ENCODE peak calls at places on chromosomes 2 and 18, in seven cellular contexts. One of them, this sample, is unnamed.

GRCh38 chr2:37652199-37652640 is 19.2 kb downstream of the CDC42EP3 start:
- DNase-seq in hepatocyte: no peak
- DNase-seq in psoas muscle: no peak
- DNase-seq in Caco-2: no peak
- DNase-seq in IMR-90: peak; percentile 97
- DNase-seq in left ventricle myocardium inferior: no peak
- DNase-seq in OCI-LY7: peak; percentile 61
- DNase-seq in this sample: no peak

GRCh38 chr2:120568089-120568974 is 167.3 kb upstream of the GLI2 start:
- DNase-seq in hepatocyte: no peak
- DNase-seq in psoas muscle: no peak
- DNase-seq in Caco-2: no peak
- DNase-seq in IMR-90: no peak
- DNase-seq in left ventricle myocardium inferior: no peak
- DNase-seq in OCI-LY7: no peak
- DNase-seq in this sample: no peak

GRCh38 chr2:189409647-189410046 is 31.6 kb upstream of the WDR75 start:
- DNase-seq in hepatocyte: no peak
- DNase-seq in psoas muscle: no peak
- DNase-seq in Caco-2: no peak
- DNase-seq in IMR-90: no peak
- DNase-seq in left ventricle myocardium inferior: no peak
- DNase-seq in OCI-LY7: no peak
- DNase-seq in this sample: no peak

GRCh38 chr18:32148185-32148870 is 41.5 kb upstream of the MEP1B start:
- DNase-seq in hepatocyte: no peak
- DNase-seq in psoas muscle: no peak
- DNase-seq in Caco-2: no peak
- DNase-seq in IMR-90: no peak
- DNase-seq in left ventricle myocardium inferior: no peak
- DNase-seq in OCI-LY7: no peak
- DNase-seq in this sample: no peak

GRCh38 chr2:234026111-234026510 is 24.4 kb upstream of the SPP2 start:
- DNase-seq in hepatocyte: peak; percentile 8
- DNase-seq in psoas muscle: no peak
- DNase-seq in Caco-2: no peak
- DNase-seq in IMR-90: peak; percentile 13
- DNase-seq in left ventricle myocardium inferior: no peak
- DNase-seq in OCI-LY7: no peak
- DNase-seq in this sample: no peak

GRCh38 chr2:8418721-8419120 is 263.1 kb upstream of the ID2 start:
- DNase-seq in hepatocyte: no peak
- DNase-seq in psoas muscle: no peak
- DNase-seq in Caco-2: no peak
- DNase-seq in IMR-90: peak; percentile 66
- DNase-seq in left ventricle myocardium inferior: no peak
- DNase-seq in OCI-LY7: no peak
- DNase-seq in this sample: no peak

GRCh38 chr2:70890469-70891065 is 45.1 kb upstream of the ATP6V1B1 start:
- DNase-seq in hepatocyte: no peak
- DNase-seq in psoas muscle: no peak
- DNase-seq in Caco-2: no peak
- DNase-seq in IMR-90: no peak
- DNase-seq in left ventricle myocardium inferior: no peak
- DNase-seq in OCI-LY7: no peak
- DNase-seq in this sample: no peak

GRCh38 chr2:151032741-151033152 is 228.9 kb downstream of the RBM43 start:
- DNase-seq in hepatocyte: peak; percentile 16
- DNase-seq in psoas muscle: no peak
- DNase-seq in Caco-2: no peak
- DNase-seq in IMR-90: peak; percentile 100
- DNase-seq in left ventricle myocardium inferior: no peak
- DNase-seq in OCI-LY7: no peak
- DNase-seq in this sample: no peak

GRCh38 chr2:42847596-42848151 is 55.3 kb upstream of the HAAO start:
- DNase-seq in hepatocyte: no peak
- DNase-seq in psoas muscle: no peak
- DNase-seq in Caco-2: no peak
- DNase-seq in IMR-90: no peak
- DNase-seq in left ventricle myocardium inferior: no peak
- DNase-seq in OCI-LY7: no peak
- DNase-seq in this sample: no peak

GRCh38 chr18:79857082-79857661 is 59.4 kb downstream of the KCNG2 start:
- DNase-seq in hepatocyte: no peak
- DNase-seq in psoas muscle: peak; percentile 36
- DNase-seq in Caco-2: no peak
- DNase-seq in IMR-90: peak; percentile 58
- DNase-seq in left ventricle myocardium inferior: no peak
- DNase-seq in OCI-LY7: no peak
- DNase-seq in this sample: no peak

GRCh38 chr2:235263205-235264120 is 230.4 kb upstream of the AGAP1 start:
- DNase-seq in hepatocyte: peak; percentile 89
- DNase-seq in psoas muscle: peak; percentile 87
- DNase-seq in Caco-2: peak; percentile 62
- DNase-seq in IMR-90: peak; percentile 93
- DNase-seq in left ventricle myocardium inferior: peak; percentile 81
- DNase-seq in OCI-LY7: no peak
- DNase-seq in this sample: peak; percentile 63

GRCh38 chr2:169014780-169015179 is 16.3 kb downstream of the ABCB11 start:
- DNase-seq in hepatocyte: no peak
- DNase-seq in psoas muscle: no peak
- DNase-seq in Caco-2: no peak
- DNase-seq in IMR-90: no peak
- DNase-seq in left ventricle myocardium inferior: no peak
- DNase-seq in OCI-LY7: no peak
- DNase-seq in this sample: no peak

GRCh38 chr2:42809876-42810125 is 17.4 kb upstream of the HAAO start:
- DNase-seq in hepatocyte: peak; percentile 94
- DNase-seq in psoas muscle: peak; percentile 94
- DNase-seq in Caco-2: peak; percentile 94
- DNase-seq in IMR-90: peak; percentile 77
- DNase-seq in left ventricle myocardium inferior: peak; percentile 88
- DNase-seq in OCI-LY7: peak; percentile 85
- DNase-seq in this sample: peak; percentile 91

GRCh38 chr2:54306561-54306960 is 50.5 kb upstream of the TSPYL6 start:
- DNase-seq in hepatocyte: no peak
- DNase-seq in psoas muscle: no peak
- DNase-seq in Caco-2: no peak
- DNase-seq in IMR-90: peak; percentile 64
- DNase-seq in left ventricle myocardium inferior: no peak
- DNase-seq in OCI-LY7: no peak
- DNase-seq in this sample: no peak

GRCh38 chr2:45300026-45300750 is 290.9 kb upstream of the SIX2 start:
- DNase-seq in hepatocyte: peak; percentile 39
- DNase-seq in psoas muscle: no peak
- DNase-seq in Caco-2: no peak
- DNase-seq in IMR-90: no peak
- DNase-seq in left ventricle myocardium inferior: no peak
- DNase-seq in OCI-LY7: peak; percentile 61
- DNase-seq in this sample: no peak

GRCh38 chr2:232689152-232689910 is 7.8 kb upstream of the GIGYF2 start:
- DNase-seq in hepatocyte: no peak
- DNase-seq in psoas muscle: peak; percentile 58
- DNase-seq in Caco-2: no peak
- DNase-seq in IMR-90: peak; percentile 40
- DNase-seq in left ventricle myocardium inferior: peak; percentile 65
- DNase-seq in OCI-LY7: no peak
- DNase-seq in this sample: no peak

GRCh38 chr2:230601510-230601909 is 111.1 kb upstream of the CAB39 start:
- DNase-seq in hepatocyte: no peak
- DNase-seq in psoas muscle: no peak
- DNase-seq in Caco-2: no peak
- DNase-seq in IMR-90: no peak
- DNase-seq in left ventricle myocardium inferior: no peak
- DNase-seq in OCI-LY7: peak; percentile 63
- DNase-seq in this sample: no peak

GRCh38 chr2:24576617-24577016 is 85.6 kb downstream of the NCOA1 start:
- DNase-seq in hepatocyte: no peak
- DNase-seq in psoas muscle: no peak
- DNase-seq in Caco-2: no peak
- DNase-seq in IMR-90: no peak
- DNase-seq in left ventricle myocardium inferior: no peak
- DNase-seq in OCI-LY7: no peak
- DNase-seq in this sample: no peak
- H3K4me1 ChIP-seq in hepatocyte: no peaks in the 10 kb centered on the region
- H3K4me1 ChIP-seq in psoas muscle: peaks cover 36% of the 10 kb centered on the region
- H3K4me1 ChIP-seq in Caco-2: peaks cover 51% of the 10 kb centered on the region
- H3K4me1 ChIP-seq in IMR-90: no peaks in the 10 kb centered on the region
- H3K4me1 ChIP-seq in left ventricle myocardium inferior: peaks cover 53% of the 10 kb centered on the region
- H3K4me1 ChIP-seq in OCI-LY7: peaks cover 51% of the 10 kb centered on the region
- H3K4me1 ChIP-seq in this sample: no peaks in the 10 kb centered on the region

GRCh38 chr2:134282638-134283400 is 28.9 kb downstream of the MGAT5 start:
- DNase-seq in hepatocyte: no peak
- DNase-seq in psoas muscle: no peak
- DNase-seq in Caco-2: no peak
- DNase-seq in IMR-90: no peak
- DNase-seq in left ventricle myocardium inferior: no peak
- DNase-seq in OCI-LY7: peak; percentile 70
- DNase-seq in this sample: no peak

GRCh38 chr2:134281815-134282419 is 28.0 kb downstream of the MGAT5 start:
- DNase-seq in hepatocyte: no peak
- DNase-seq in psoas muscle: no peak
- DNase-seq in Caco-2: no peak
- DNase-seq in IMR-90: no peak
- DNase-seq in left ventricle myocardium inferior: no peak
- DNase-seq in OCI-LY7: no peak
- DNase-seq in this sample: no peak

GRCh38 chr2:134287323-134287722 is 33.5 kb downstream of the MGAT5 start:
- DNase-seq in hepatocyte: no peak
- DNase-seq in psoas muscle: no peak
- DNase-seq in Caco-2: no peak
- DNase-seq in IMR-90: no peak
- DNase-seq in left ventricle myocardium inferior: no peak
- DNase-seq in OCI-LY7: no peak
- DNase-seq in this sample: no peak

GRCh38 chr2:134283701-134284100 is 29.8 kb downstream of the MGAT5 start:
- DNase-seq in hepatocyte: no peak
- DNase-seq in psoas muscle: no peak
- DNase-seq in Caco-2: no peak
- DNase-seq in IMR-90: no peak
- DNase-seq in left ventricle myocardium inferior: no peak
- DNase-seq in OCI-LY7: no peak
- DNase-seq in this sample: no peak

DNA sequence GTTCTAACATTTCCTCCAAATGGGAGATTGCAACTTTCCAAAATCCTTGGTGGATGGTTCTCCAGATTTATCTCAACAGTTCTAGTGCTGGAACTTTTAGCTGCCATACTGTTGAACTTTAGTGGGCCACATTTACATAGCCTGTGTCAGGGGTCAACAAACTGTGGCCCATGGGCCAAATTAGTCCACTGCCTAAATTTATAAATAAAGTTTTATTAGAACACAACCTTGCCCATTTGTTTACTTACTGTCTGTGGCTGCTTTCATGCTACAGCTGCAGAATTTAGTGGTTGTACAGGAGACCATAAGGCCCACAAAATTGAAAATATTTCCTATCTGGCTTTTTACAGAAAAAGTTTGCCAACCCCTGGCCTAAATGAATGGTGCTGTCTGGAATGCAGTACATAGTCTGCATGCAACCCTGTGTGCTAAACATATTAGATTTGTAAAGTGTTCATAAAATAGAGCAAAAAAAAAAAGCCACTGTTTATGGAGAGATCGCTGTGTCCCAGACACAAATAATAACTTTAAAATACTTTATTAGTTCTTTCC is 30.3 kb downstream of the MGAT5 start:
- DNase-seq in hepatocyte: no peak
- DNase-seq in psoas muscle: no peak
- DNase-seq in Caco-2: no peak
- DNase-seq in IMR-90: peak; percentile 55
- DNase-seq in left ventricle myocardium inferior: no peak
- DNase-seq in OCI-LY7: no peak
- DNase-seq in this sample: no peak
- H3K4me1 ChIP-seq in hepatocyte: no peaks in the 10 kb centered on the region
- H3K4me1 ChIP-seq in psoas muscle: no peaks in the 10 kb centered on the region
- H3K4me1 ChIP-seq in Caco-2: no peaks in the 10 kb centered on the region
- H3K4me1 ChIP-seq in IMR-90: peaks cover 2% of the 10 kb centered on the region
- H3K4me1 ChIP-seq in left ventricle myocardium inferior: peaks cover 80% of the 10 kb centered on the region
- H3K4me1 ChIP-seq in OCI-LY7: peaks cover 87% of the 10 kb centered on the region
- H3K4me1 ChIP-seq in this sample: no peaks in the 10 kb centered on the region

GRCh38 chr18:26862084-26862483 is 3.4 kb downstream of the AQP4 start:
- DNase-seq in hepatocyte: no peak
- DNase-seq in psoas muscle: no peak
- DNase-seq in Caco-2: no peak
- DNase-seq in IMR-90: no peak
- DNase-seq in left ventricle myocardium inferior: no peak
- DNase-seq in OCI-LY7: no peak
- DNase-seq in this sample: no peak
- H3K4me1 ChIP-seq in hepatocyte: peaks cover 4% of the 10 kb centered on the region
- H3K4me1 ChIP-seq in psoas muscle: peaks cover 19% of the 10 kb centered on the region
- H3K4me1 ChIP-seq in Caco-2: no peaks in the 10 kb centered on the region
- H3K4me1 ChIP-seq in IMR-90: no peaks in the 10 kb centered on the region
- H3K4me1 ChIP-seq in left ventricle myocardium inferior: peaks cover 24% of the 10 kb centered on the region
- H3K4me1 ChIP-seq in OCI-LY7: no peaks in the 10 kb centered on the region
- H3K4me1 ChIP-seq in this sample: no peaks in the 10 kb centered on the region

GRCh38 chr2:25132693-25133092 is 35.7 kb downstream of the POMC start:
- DNase-seq in hepatocyte: no peak
- DNase-seq in psoas muscle: peak; percentile 46
- DNase-seq in Caco-2: no peak
- DNase-seq in IMR-90: no peak
- DNase-seq in left ventricle myocardium inferior: no peak
- DNase-seq in OCI-LY7: no peak
- DNase-seq in this sample: no peak
- H3K4me1 ChIP-seq in hepatocyte: no peaks in the 10 kb centered on the region
- H3K4me1 ChIP-seq in psoas muscle: no peaks in the 10 kb centered on the region
- H3K4me1 ChIP-seq in Caco-2: peaks cover 16% of the 10 kb centered on the region
- H3K4me1 ChIP-seq in IMR-90: peaks cover 1% of the 10 kb centered on the region
- H3K4me1 ChIP-seq in left ventricle myocardium inferior: peaks cover 27% of the 10 kb centered on the region
- H3K4me1 ChIP-seq in OCI-LY7: peaks cover 3% of the 10 kb centered on the region
- H3K4me1 ChIP-seq in this sample: no peaks in the 10 kb centered on the region